ENCODE peak calls at places on chromosomes 1 and 21, in eight cellular contexts. S is iris pigment epithelial cell; I is NCI-H146; Q is amniotic epithelial cell; X is HS-5; P is NB4; Y is astrocyte of the hippocampus; N is central memory CD4-positive, alpha-beta T cell. C is an unnamed sample.

GRCh38 chr1:6205849-6206845 is at the start of gene RNF207:
- DNase-seq in S (peak), Q (peak), I (peak), N (peak), P (peak), X (no peak), Y (peak), C (peak)

GRCh38 chr1:198162091-198162767 is 5.4 kb downstream of the NEK7 start:
- DNase-seq in I (peak), X (no peak), Y (no peak), N (no peak), S (no peak), P (peak), Q (no peak), C (no peak)

GRCh38 chr1:211329764-211330201 is 3.1 kb downstream of the TRAF5 start:
- DNase-seq in S (no peak), Q (no peak), X (no peak), Y (no peak), P (no peak), I (peak), N (no peak), C (no peak)

GRCh38 chr1:1628656-1629429 is 3.1 kb upstream of the MMP23B start:
- DNase-seq in N (peak), Y (no peak), X (no peak), P (no peak), Q (no peak), S (no peak), I (no peak), C (no peak)

GRCh38 chr21:25375675-25376074 is 231.6 kb downstream of the MRPL39 start:
- DNase-seq in X (no peak), S (peak), I (no peak), Y (peak), N (no peak), Q (no peak), P (no peak), C (peak)

GRCh38 chr1:48291421-48291820 is 68.9 kb downstream of the SLC5A9 start:
- DNase-seq in I (no peak), Q (no peak), N (no peak), S (no peak), X (no peak), Y (no peak), P (no peak), C (no peak)

GRCh38 chr1:161069731-161070270 is at the start of gene ARHGAP30:
- DNase-seq in N (peak), Y (no peak), S (no peak), X (no peak), Q (no peak), P (peak), I (no peak), C (no peak)

GRCh38 chr21:39845581-39846130 is 21.6 kb upstream of the PCP4 start:
- DNase-seq in Q (no peak), I (peak), N (no peak), Y (peak), X (no peak), S (peak), P (no peak), C (no peak)

GRCh38 chr1:152904688-152905440 is 3.5 kb upstream of the IVL start:
- DNase-seq in S (no peak), P (no peak), X (no peak), I (no peak), Y (no peak), N (no peak), Q (no peak), C (no peak)